ENCODE peak calls at places on chromosomes 12 and 14, in nine cellular contexts. C, F, I, W, X, K, T, U and P are unnamed samples. For H3K27me3, the result is how much of the 10 kb centered on the place peaks cover.

GRCh38 chr12:71972441-71973074 is 33.9 kb downstream of the TPH2 start:
- DNase-seq in C (no peak), F (peak), I (no peak), W (no peak), X (no peak), K (no peak), T (no peak), U (no peak), P (no peak)

GRCh38 chr14:22429546-22429945 is 159.5 kb downstream of the DAD1 start:
- DNase-seq in C (no peak), F (no peak), I (no peak), W (no peak), X (no peak), K (no peak), T (no peak), U (no peak), P (no peak)

GRCh38 chr12:52066346-52067080 is 3.3 kb upstream of the ATG101 start:
- DNase-seq in C (no peak), F (no peak), I (no peak), W (no peak), X (no peak), K (no peak), T (no peak), U (no peak), P (no peak)

GRCh38 chr14:101227611-101228594 is 324.4 kb upstream of the RTL1 start:
- DNase-seq in C (peak), F (no peak), I (no peak), W (no peak), X (peak), K (no peak), T (no peak), U (no peak), P (peak)

GRCh38 chr14:32933623-32933942 is 5.1 kb upstream of the NPAS3 start:
- DNase-seq in C (no peak), F (no peak), I (no peak), W (no peak), X (no peak), K (peak), T (no peak), U (no peak), P (no peak)

GRCh38 chr14:31592619-31593018 is 31.4 kb downstream of the NUBPL start:
- DNase-seq in C (no peak), F (no peak), I (no peak), W (no peak), X (no peak), K (no peak), T (no peak), U (no peak), P (no peak)

GRCh38 chr14:58887931-58888330 is 250.2 kb downstream of the DACT1 start:
- DNase-seq in C (no peak), F (no peak), I (no peak), W (peak), X (no peak), K (no peak), T (no peak), U (no peak), P (no peak)

GRCh38 chr14:24054646-24055045 is 2.8 kb downstream of the CARMIL3 start:
- DNase-seq in C (no peak), F (no peak), I (no peak), W (no peak), X (no peak), K (no peak), T (no peak), U (no peak), P (no peak)

GRCh38 chr12:121845699-121846098 is 13.0 kb downstream of the HPD start:
- DNase-seq in C (no peak), F (no peak), I (no peak), W (no peak), X (no peak), K (no peak), T (no peak), U (no peak), P (no peak)

GRCh38 chr12:87428701-87429277 is 600.4 kb downstream of the C12orf50 start:
- DNase-seq in C (no peak), F (no peak), I (no peak), W (peak), X (no peak), K (peak), T (no peak), U (no peak), P (no peak)

GRCh38 chr12:75722714-75723200 is 211.3 kb upstream of the KRR1 start:
- DNase-seq in C (no peak), F (peak), I (peak), W (peak), X (peak), K (peak), T (peak), U (peak), P (peak)

GRCh38 chr12:19925881-19926665 is 442.3 kb upstream of the PDE3A start:
- DNase-seq in C (no peak), F (no peak), I (no peak), W (no peak), X (no peak), K (no peak), T (no peak), U (no peak), P (no peak)

GRCh38 chr12:90801776-90802175 is 153.2 kb downstream of the CCER1 start:
- DNase-seq in C (no peak), F (no peak), I (no peak), W (peak), X (no peak), K (peak), T (no peak), U (no peak), P (no peak)

GRCh38 chr12:116130431-116130830 is 147.1 kb downstream of the MED13L start:
- DNase-seq in C (no peak), F (no peak), I (no peak), W (no peak), X (no peak), K (peak), T (no peak), U (no peak), P (no peak)

GRCh38 chr12:108346022-108346633 is 7.0 kb upstream of the CMKLR1 start:
- DNase-seq in C (peak), F (no peak), I (no peak), W (no peak), X (no peak), K (no peak), T (no peak), U (no peak), P (no peak)

GRCh38 chr12:72028966-72029365 is 90.3 kb downstream of the TPH2 start:
- DNase-seq in C (no peak), F (no peak), I (no peak), W (no peak), X (no peak), K (no peak), T (no peak), U (no peak), P (no peak)

GRCh38 chr12:14272954-14273910 is 92.2 kb upstream of the ATF7IP start:
- DNase-seq in C (no peak), F (peak), I (no peak), W (peak), X (no peak), K (peak), T (no peak), U (no peak), P (no peak)

GRCh38 chr14:23694085-23694975 is 58.2 kb downstream of the DHRS2 start:
- DNase-seq in C (no peak), F (peak), I (no peak), W (peak), X (no peak), K (no peak), T (peak), U (no peak), P (no peak)

GRCh38 chr12:92034858-92035401 is 110.7 kb downstream of the BTG1 start:
- DNase-seq in C (peak), F (peak), I (peak), W (peak), X (peak), K (peak), T (peak), U (peak), P (no peak)

GRCh38 chr12:18382486-18382885 is 121.2 kb downstream of the PIK3C2G start:
- DNase-seq in C (no peak), F (no peak), I (no peak), W (no peak), X (no peak), K (peak), T (no peak), U (no peak), P (no peak)

GRCh38 chr14:35386673-35387125 is 17.9 kb downstream of the NFKBIA start:
- DNase-seq in C (peak), F (no peak), I (no peak), W (no peak), X (no peak), K (no peak), T (no peak), U (no peak), P (no peak)
- H3K27me3 ChIP-seq in C (under half), F (under half), I (under half), W (under half), X (under half), K (under half), T (under half), U (under half), P (under half)

GRCh38 chr14:76136476-76137160 is 15.1 kb upstream of the GPATCH2L start:
- DNase-seq in C (no peak), F (no peak), I (no peak), W (no peak), X (no peak), K (no peak), T (no peak), U (no peak), P (no peak)
- H3K27me3 ChIP-seq in C (half or more), F (under half), I (under half), W (under half), X (under half), K (half or more), T (half or more), U (under half), P (under half)

DNA sequence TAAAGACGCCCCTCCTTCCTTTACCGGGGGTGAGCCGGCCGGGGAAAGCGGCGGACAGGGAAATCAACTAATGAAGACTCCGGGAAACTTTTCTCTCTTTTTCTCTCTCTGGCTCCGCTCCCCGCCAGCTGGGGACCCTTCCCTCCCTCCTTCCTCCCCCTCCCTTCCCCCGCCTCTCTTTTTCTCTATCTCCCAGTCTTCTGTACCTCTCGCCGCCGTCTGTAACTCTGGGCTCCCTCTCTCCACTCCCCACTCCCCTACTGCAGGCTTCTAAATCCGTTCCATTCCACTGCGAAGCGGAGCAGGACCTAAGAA is 6.9 kb upstream of the HOXC11 start:
- DNase-seq in C (no peak), F (no peak), I (no peak), W (no peak), X (no peak), K (no peak), T (no peak), U (no peak), P (no peak)
- H3K27me3 ChIP-seq in C (half or more), F (half or more), I (half or more), W (half or more), X (half or more), K (half or more), T (under half), U (half or more), P (half or more)

GRCh38 chr14:92328664-92329255 is 5.8 kb downstream of the SLC24A4 start:
- DNase-seq in C (no peak), F (no peak), I (no peak), W (no peak), X (no peak), K (no peak), T (no peak), U (no peak), P (no peak)

GRCh38 chr14:92323031-92323915 is at the start of gene SLC24A4:
- DNase-seq in C (no peak), F (no peak), I (no peak), W (no peak), X (no peak), K (peak), T (no peak), U (no peak), P (no peak)

GRCh38 chr14:92322516-92322915 is 449 bp upstream of the SLC24A4 start:
- DNase-seq in C (no peak), F (no peak), I (no peak), W (no peak), X (no peak), K (no peak), T (no peak), U (no peak), P (no peak)

GRCh38 chr14:92323916-92324818 is 1.2 kb downstream of the SLC24A4 start:
- DNase-seq in C (no peak), F (no peak), I (no peak), W (no peak), X (no peak), K (no peak), T (no peak), U (no peak), P (no peak)

DNA sequence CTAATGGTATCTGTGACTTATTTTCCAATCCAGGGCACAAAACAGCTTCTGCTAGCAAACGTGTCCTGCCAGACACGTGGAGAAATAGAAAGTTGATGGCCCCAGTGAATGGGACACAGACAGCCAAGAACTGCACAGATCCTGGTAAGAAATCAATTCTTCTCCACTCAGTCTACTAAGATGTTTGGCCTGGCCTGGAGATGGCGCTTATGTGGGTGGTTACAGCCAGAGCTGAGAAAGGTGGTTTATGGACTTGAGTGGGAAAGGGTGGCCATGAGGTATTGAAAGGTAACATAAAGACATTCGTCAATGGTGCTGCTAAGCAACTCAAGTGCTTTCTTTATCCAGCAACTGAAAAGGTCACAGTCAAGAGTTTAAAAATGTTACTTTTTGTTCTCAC is 2.9 kb downstream of the SLC24A4 start:
- DNase-seq in C (no peak), F (no peak), I (no peak), W (no peak), X (no peak), K (no peak), T (no peak), U (peak), P (no peak)
- H3K27me3 ChIP-seq in C (under half), F (under half), I (under half), W (under half), X (under half), K (half or more), T (under half), U (under half), P (under half)

GRCh38 chr14:90617942-90618341 is 198.3 kb downstream of the TTC7B start:
- DNase-seq in C (no peak), F (no peak), I (no peak), W (no peak), X (no peak), K (no peak), T (no peak), U (no peak), P (peak)
- H3K27me3 ChIP-seq in C (under half), F (under half), I (under half), W (under half), X (under half), K (under half), T (under half), U (under half), P (under half)